ENCODE peak calls at places on chromosomes 5 and 9, in four cellular contexts. Y is stimulated activated CD4-positive, alpha-beta T cell treated with anti-CD3 and anti-CD28 coated beads, Interleukin-4, amount 100 ng/mL, for 4 hours; B is KBM-7; R is A172. D is an unnamed sample.

GRCh38 chr5:110496276-110496675 is 230.2 kb downstream of the TMEM232 start:
- DNase-seq in Y (no peak), B (no peak), R (no peak), D (no peak)

GRCh38 chr5:170139786-170140335 is 34.2 kb downstream of the FOXI1 start:
- DNase-seq in Y (no peak), B (no peak), R (no peak), D (no peak)

GRCh38 chr5:154190652-154191304 is at the start of gene GALNT10:
- DNase-seq in Y (peak; percentile 65), B (peak; percentile 28), R (no peak), D (peak; percentile 68)

GRCh38 chr9:89854715-89855475 is 250.1 kb downstream of the GADD45G start:
- DNase-seq in Y (no peak), B (no peak), R (no peak), D (no peak)

GRCh38 chr9:34084562-34084961 is 35.9 kb upstream of the UBAP2 start:
- DNase-seq in Y (no peak), B (no peak), R (no peak), D (peak; percentile 37)

GRCh38 chr5:1416856-1417469 is 28.3 kb downstream of the SLC6A3 start:
- DNase-seq in Y (no peak), B (no peak), R (no peak), D (no peak)

GRCh38 chr5:14414007-14414406 is 167.6 kb upstream of the OTULINL start:
- DNase-seq in Y (no peak), B (no peak), R (no peak), D (no peak)

GRCh38 chr5:171310816-171311697 is 2.0 kb downstream of the TLX3 start:
- DNase-seq in Y (no peak), B (peak; percentile 9), R (no peak), D (no peak)

GRCh38 chr5:113776168-113776567 is 262.7 kb downstream of the YTHDC2 start:
- DNase-seq in Y (no peak), B (no peak), R (no peak), D (no peak)

GRCh38 chr5:112917453-112918005 is 4.5 kb downstream of the REEP5 start:
- DNase-seq in Y (no peak), B (no peak), R (no peak), D (no peak)

GRCh38 chr5:14316471-14316870 is 173.3 kb downstream of the TRIO start:
- DNase-seq in Y (no peak), B (no peak), R (no peak), D (no peak)

GRCh38 chr5:59067976-59068651 is 485.2 kb downstream of the RAB3C start:
- DNase-seq in Y (no peak), B (no peak), R (no peak), D (no peak)

GRCh38 chr5:117486879-117487391 is 912.3 kb upstream of the SEMA6A start:
- DNase-seq in Y (no peak), B (no peak), R (peak; percentile 63), D (no peak)

GRCh38 chr9:109730228-109730627 is 49.8 kb upstream of the PALM2AKAP2 start:
- DNase-seq in Y (no peak), B (no peak), R (no peak), D (peak; percentile 77)

GRCh38 chr9:38360880-38361836 is 31.3 kb upstream of the ALDH1B1 start:
- DNase-seq in Y (no peak), B (no peak), R (peak; percentile 31), D (no peak)

GRCh38 chr9:77442436-77442835 is 205.7 kb downstream of the GNA14 start:
- DNase-seq in Y (no peak), B (no peak), R (no peak), D (no peak)

GRCh38 chr9:106479679-106480078 is 383.3 kb upstream of the ZNF462 start:
- DNase-seq in Y (no peak), B (no peak), R (no peak), D (peak; percentile 97)

GRCh38 chr5:140189977-140190867 is 15.2 kb downstream of the CYSTM1 start:
- DNase-seq in Y (no peak), B (no peak), R (peak; percentile 83), D (peak; percentile 35)